ENCODE peak calls at places on chromosomes 16 and 17, in seven cellular contexts. N is HCT116, L is IMR-90, H is GM12878, Q is SK-N-SH, Z is H1, C is K562. X is an unnamed sample.

GRCh38 chr17:58329035-58329807 is 626 bp upstream of the TSPOAP1 start:
- DNase-seq in N (no peak), L (no peak), H (peak), Q (peak), Z (no peak), C (peak), X (peak)

GRCh38 chr16:10497132-10498088 is 83.0 kb downstream of the EMP2 start:
- DNase-seq in N (no peak), L (no peak), H (no peak), Q (no peak), Z (no peak), C (peak), X (no peak)

GRCh38 chr17:2560658-2561057 is 32.8 kb upstream of the PAFAH1B1 start:
- DNase-seq in N (no peak), L (no peak), H (no peak), Q (no peak), Z (no peak), C (no peak), X (no peak)

GRCh38 chr17:77318491-77319210 is 177.9 kb downstream of the SEC14L1 start:
- DNase-seq in N (no peak), L (peak), H (no peak), Q (peak), Z (no peak), C (no peak), X (no peak)

GRCh38 chr17:37220609-37220953 is 155.2 kb upstream of the C17orf78 start:
- DNase-seq in N (peak), L (peak), H (no peak), Q (peak), Z (no peak), C (no peak), X (no peak)

GRCh38 chr16:59878479-59878878 is 1144.4 kb upstream of the GOT2 start:
- DNase-seq in N (no peak), L (peak), H (no peak), Q (no peak), Z (no peak), C (no peak), X (no peak)

GRCh38 chr17:1865252-1866037 is 35.6 kb downstream of the RPA1 start:
- DNase-seq in N (peak), L (peak), H (no peak), Q (peak), Z (no peak), C (peak), X (peak)

GRCh38 chr17:41777157-41777578 is 9.3 kb downstream of the JUP start:
- DNase-seq in N (no peak), L (no peak), H (no peak), Q (peak), Z (no peak), C (no peak), X (peak)

GRCh38 chr17:30219315-30219714 is 16.2 kb downstream of the SLC6A4 start:
- DNase-seq in N (no peak), L (no peak), H (no peak), Q (no peak), Z (no peak), C (no peak), X (no peak)

GRCh38 chr17:14320098-14320497 is 19.2 kb downstream of the HS3ST3B1 start:
- DNase-seq in N (no peak), L (no peak), H (no peak), Q (no peak), Z (no peak), C (no peak), X (no peak)

GRCh38 chr16:77833906-77834599 is 45.7 kb downstream of the VAT1L start:
- DNase-seq in N (no peak), L (peak), H (no peak), Q (no peak), Z (peak), C (no peak), X (no peak)

GRCh38 chr17:79746955-79747507 is 16.3 kb downstream of the ENPP7 start:
- DNase-seq in N (no peak), L (no peak), H (no peak), Q (no peak), Z (no peak), C (no peak), X (no peak)

GRCh38 chr17:51722994-51723393 is 435.5 kb downstream of the CA10 start:
- DNase-seq in N (no peak), L (no peak), H (no peak), Q (no peak), Z (no peak), C (no peak), X (no peak)

GRCh38 chr16:77945126-77945525 is 77.2 kb upstream of the CLEC3A start:
- DNase-seq in N (no peak), L (peak), H (no peak), Q (no peak), Z (no peak), C (no peak), X (no peak)

GRCh38 chr17:9472541-9472940 is 103.1 kb downstream of the STX8 start:
- DNase-seq in N (no peak), L (peak), H (no peak), Q (no peak), Z (no peak), C (no peak), X (no peak)

GRCh38 chr17:50779747-50780363 is 12.5 kb upstream of the ANKRD40CL start:
- DNase-seq in N (no peak), L (no peak), H (no peak), Q (no peak), Z (no peak), C (no peak), X (no peak)

GRCh38 chr16:2475413-2476344 is 752 bp downstream of the TBC1D24 start:
- DNase-seq in N (no peak), L (no peak), H (no peak), Q (peak), Z (no peak), C (peak), X (no peak)

GRCh38 chr16:82830944-82831343 is 204.2 kb downstream of the CDH13 start:
- DNase-seq in N (no peak), L (no peak), H (no peak), Q (no peak), Z (no peak), C (no peak), X (no peak)
- TF ChIP-seq RAD21 in N (no peak), L (no peak), H (no peak), Q (no peak), Z (no peak), C (no peak), X (no peak)

DNA sequence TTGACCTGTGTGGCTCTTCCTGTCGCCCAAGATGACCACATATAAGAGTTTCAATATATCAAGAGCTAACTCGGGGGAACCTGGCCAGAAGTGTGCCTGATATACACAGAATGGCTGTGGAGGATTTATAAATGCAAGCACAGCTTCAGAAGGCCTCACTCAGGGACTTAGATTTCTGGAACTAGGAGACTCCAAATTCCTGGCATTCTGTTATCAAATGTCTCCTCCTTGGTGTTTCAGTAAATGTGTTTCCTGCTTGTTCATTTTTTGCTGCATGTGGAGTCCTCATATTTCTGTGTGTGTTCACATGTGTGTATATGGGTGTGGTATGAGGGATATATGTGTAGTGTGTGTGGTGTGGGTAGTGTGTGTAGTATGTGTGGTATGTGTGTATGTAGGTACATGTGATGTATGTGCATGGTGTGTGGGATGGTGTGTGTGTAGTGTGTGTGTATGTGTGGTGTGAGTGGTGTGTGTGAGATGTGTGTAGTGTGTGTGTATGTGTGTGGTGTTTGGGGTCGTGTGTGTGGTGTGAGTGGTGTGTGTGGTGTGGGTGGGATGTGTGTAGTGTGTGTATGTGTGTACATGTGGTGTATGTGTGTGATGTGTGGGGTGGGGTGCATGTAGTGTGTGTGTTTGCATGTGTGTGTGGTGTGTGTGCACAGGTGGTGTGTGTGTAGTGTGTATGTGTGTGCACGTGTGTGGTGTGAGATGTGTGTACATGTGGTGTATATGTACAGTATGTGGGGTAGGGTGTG is 986 bp upstream of the CD300H start:
- DNase-seq in N (no peak), L (no peak), H (no peak), Q (no peak), Z (no peak), C (no peak), X (no peak)
- H2AFZ ChIP-seq in N (no peak), L (no peak), H (no peak), Q (no peak), Z (no peak), C (no peak), X (no peak)

GRCh38 chr17:17349724-17350106 is 46.5 kb downstream of the NT5M start:
- DNase-seq in N (no peak), L (no peak), H (no peak), Q (no peak), Z (no peak), C (no peak), X (no peak)
- TF ChIP-seq RAD21 in N (no peak), L (no peak), H (no peak), Q (no peak), Z (no peak), C (no peak), X (no peak)

GRCh38 chr17:43755389-43755875 is 3.2 kb downstream of the SOST start:
- DNase-seq in N (no peak), L (peak), H (no peak), Q (no peak), Z (peak), C (no peak), X (no peak)
- H2AFZ ChIP-seq in N (no peak), L (peak), H (no peak), Q (no peak), Z (peak), C (no peak), X (no peak)

GRCh38 chr16:29811170-29811895 is 660 bp upstream of the PRRT2 start:
- DNase-seq in N (peak), L (peak), H (peak), Q (peak), Z (peak), C (peak), X (peak)
- TF ChIP-seq RAD21 in N (no peak), L (no peak), H (no peak), Q (no peak), Z (no peak), C (no peak), X (peak)

DNA sequence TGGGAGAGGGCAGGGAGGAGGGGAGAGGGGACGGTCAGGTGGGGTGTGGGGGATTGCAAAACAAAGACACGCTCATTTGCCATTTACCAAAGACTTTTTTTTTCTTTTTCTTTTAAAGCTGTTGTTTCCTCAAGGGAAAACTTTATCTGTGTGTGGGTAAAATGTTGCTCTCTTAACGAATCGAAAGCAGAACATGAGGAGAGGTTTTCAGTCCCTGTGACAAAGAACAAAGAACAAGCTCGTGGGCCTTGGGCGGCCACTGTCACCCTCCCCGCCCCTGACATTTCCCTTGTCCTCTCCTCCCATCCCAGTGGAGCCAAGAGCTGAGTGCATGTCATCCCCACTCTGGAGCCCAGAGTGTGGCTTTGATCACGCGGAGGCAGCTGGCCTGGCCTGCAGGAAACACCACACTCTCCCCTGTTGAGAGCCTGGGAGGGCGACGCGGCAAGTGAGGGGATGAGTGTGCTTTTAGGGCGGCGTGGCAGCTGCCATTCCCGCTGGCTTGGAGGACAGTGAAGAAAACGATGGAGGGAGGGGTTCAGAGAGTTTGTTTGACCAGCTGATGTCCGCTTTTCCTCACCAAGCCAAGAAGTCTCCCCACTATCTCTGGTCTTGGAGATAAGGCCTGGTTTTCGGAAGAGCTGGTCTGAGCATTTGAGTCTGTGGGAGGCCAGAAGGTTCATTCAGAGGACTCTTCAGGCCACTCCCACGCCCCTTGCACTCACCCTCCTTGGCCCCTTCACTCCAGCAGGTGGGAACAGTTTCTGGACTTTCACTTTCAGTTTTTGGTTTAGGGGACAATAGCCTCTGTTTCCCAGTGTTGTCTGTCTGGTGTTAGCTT is 11.4 kb downstream of the CCR7 start:
- DNase-seq in N (no peak), L (peak), H (no peak), Q (no peak), Z (no peak), C (peak), X (peak)
- H2AFZ ChIP-seq in N (no peak), L (peak), H (no peak), Q (no peak), Z (peak), C (peak), X (no peak)

DNA sequence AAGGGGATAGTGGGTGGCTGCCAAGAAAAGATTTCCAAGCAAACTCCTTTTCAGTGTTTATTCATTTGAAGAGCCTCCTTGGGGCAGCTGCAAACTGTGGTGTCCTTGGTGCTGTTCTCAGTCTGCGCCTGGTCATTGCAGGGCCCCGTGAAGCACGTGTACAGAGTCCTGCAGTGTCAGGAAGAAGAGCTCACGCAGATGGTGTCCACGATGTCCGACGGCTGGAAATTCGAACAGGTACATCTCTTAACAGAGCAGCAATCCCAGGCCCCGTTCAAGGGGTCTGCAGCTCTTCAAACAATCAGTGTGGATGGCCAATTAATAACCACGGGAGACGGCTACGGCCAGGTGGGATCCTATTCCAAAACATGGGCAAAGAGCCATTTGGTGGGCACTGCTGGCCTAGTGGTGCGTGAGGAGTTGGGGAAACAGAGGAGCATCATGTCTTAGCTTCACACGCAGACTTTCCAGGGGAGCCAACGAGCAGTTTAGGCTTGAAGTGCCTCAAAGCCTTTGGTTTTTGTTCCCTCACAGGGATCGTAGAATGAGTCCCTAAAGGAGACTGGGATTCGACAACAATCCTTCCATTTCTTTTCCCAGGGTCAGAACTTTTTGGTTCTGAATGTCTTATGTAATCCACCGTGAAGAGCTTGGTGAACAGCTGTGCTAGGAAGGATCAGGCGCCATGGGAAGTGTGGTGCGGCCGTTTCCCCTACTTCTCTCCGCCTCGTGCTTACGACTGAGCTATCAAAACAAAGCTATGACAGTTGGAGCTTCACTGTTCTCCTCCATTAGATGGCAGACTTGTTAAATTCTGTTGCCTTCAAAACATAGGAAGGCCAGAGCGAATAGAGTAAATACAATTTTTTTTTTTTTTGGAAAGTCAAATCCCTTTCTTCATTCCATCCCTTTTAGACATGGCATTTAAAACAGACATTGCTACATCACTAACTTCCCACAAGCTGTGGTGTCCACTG is 12.6 kb downstream of the KCTD2 start:
- DNase-seq in N (no peak), L (peak), H (no peak), Q (peak), Z (no peak), C (no peak), X (peak)
- TF ChIP-seq RAD21 in N (peak), L (peak), H (peak), Q (peak), Z (peak), C (peak), X (peak)

GRCh38 chr16:49980166-49980565 is 44.9 kb upstream of the CNEP1R1 start:
- DNase-seq in N (no peak), L (peak), H (no peak), Q (no peak), Z (no peak), C (no peak), X (no peak)
- H2AFZ ChIP-seq in N (no peak), L (no peak), H (no peak), Q (no peak), Z (no peak), C (no peak), X (no peak)

GRCh38 chr17:63764701-63765100 is 8.7 kb downstream of the CCDC47 start:
- DNase-seq in N (no peak), L (no peak), H (no peak), Q (no peak), Z (no peak), C (no peak), X (no peak)

GRCh38 chr17:63758428-63758827 is 15.0 kb downstream of the CCDC47 start:
- DNase-seq in N (no peak), L (no peak), H (no peak), Q (no peak), Z (no peak), C (no peak), X (no peak)

GRCh38 chr17:63760771-63761539 is 12.4 kb downstream of the CCDC47 start:
- DNase-seq in N (no peak), L (peak), H (no peak), Q (no peak), Z (no peak), C (no peak), X (no peak)

GRCh38 chr17:63762106-63763078 is 11.0 kb downstream of the CCDC47 start:
- DNase-seq in N (no peak), L (no peak), H (no peak), Q (no peak), Z (no peak), C (no peak), X (no peak)
- TF ChIP-seq RAD21 in N (no peak), L (no peak), H (no peak), Q (no peak), Z (no peak), C (no peak), X (no peak)

X was measured in HepG2.